ENCODE peak calls at places on chromosomes 11 and 22, in nine cellular contexts. V is GM23248; A is kidney glomerular epithelial cell; Q is pons; J is anterior cingulate cortex; O is CD4-positive, alpha-beta T cell; L is cardiac fibroblast; P is uterus; W is stimulated activated CD4-positive, alpha-beta T cell treated with anti-CD3 and anti-CD28 coated beads, Interleukin-15, amount 100 ng/mL, for 48 hours. D is an unnamed sample.

GRCh38 chr11:95081412-95081811 is 8.2 kb upstream of the ENDOD1 start:
- DNase-seq in J (peak; percentile 76), O (no peak), A (no peak), P (peak; percentile 41), V (no peak), W (no peak), L (peak; percentile 45), Q (peak; percentile 92), D (no peak)

GRCh38 chr11:127618721-127619120 is 618.2 kb upstream of the KIRREL3 start:
- DNase-seq in L (no peak), A (no peak), W (no peak), O (no peak), J (no peak), P (no peak), Q (no peak), V (no peak), D (no peak)

GRCh38 chr22:27880778-27881394 is 38.2 kb downstream of the PITPNB start:
- DNase-seq in V (peak; percentile 76), O (no peak), L (peak; percentile 87), A (peak; percentile 63), J (peak; percentile 13), Q (peak; percentile 96), W (no peak), P (peak; percentile 72), D (no peak)

GRCh38 chr11:76759092-76759491 is 24.1 kb upstream of the TSKU start:
- DNase-seq in J (no peak), A (no peak), V (no peak), L (no peak), P (no peak), W (no peak), O (no peak), Q (no peak), D (no peak)

GRCh38 chr11:1458340-1459218 is 28.0 kb downstream of the MOB2 start:
- DNase-seq in J (peak; percentile 53), A (no peak), Q (peak; percentile 10), P (peak; percentile 91), V (peak; percentile 50), O (no peak), L (peak; percentile 53), W (no peak), D (no peak)

GRCh38 chr11:30459821-30460220 is 126.3 kb downstream of the MPPED2 start:
- DNase-seq in O (no peak), W (no peak), P (no peak), A (no peak), Q (no peak), J (no peak), V (no peak), L (no peak), D (no peak)

GRCh38 chr11:128054323-128054910 is 532.9 kb downstream of the ETS1 start:
- DNase-seq in V (peak; percentile 79), Q (no peak), W (no peak), P (no peak), L (no peak), A (no peak), J (no peak), O (no peak), D (no peak)

GRCh38 chr11:25927391-25927790 is 404.5 kb upstream of the ANO3 start:
- DNase-seq in J (no peak), O (no peak), Q (no peak), W (no peak), A (peak; percentile 8), P (no peak), L (peak; percentile 3), V (no peak), D (no peak)

GRCh38 chr22:29039148-29039547 is 22.5 kb downstream of the C22orf31 start:
- DNase-seq in J (no peak), W (no peak), A (no peak), P (no peak), V (no peak), L (no peak), Q (no peak), O (no peak), D (no peak)

GRCh38 chr22:35870517-35871275 is 153.0 kb downstream of the APOL5 start:
- DNase-seq in W (no peak), O (no peak), Q (peak; percentile 9), L (no peak), V (no peak), A (no peak), P (no peak), J (no peak), D (no peak)

GRCh38 chr11:6298605-6299004 is 21.7 kb downstream of the CAVIN3 start:
- DNase-seq in Q (no peak), J (no peak), P (no peak), W (no peak), A (no peak), L (peak; percentile 58), V (peak; percentile 64), O (no peak), D (no peak)

GRCh38 chr22:41856484-41856883 is 23.6 kb downstream of the SREBF2 start:
- DNase-seq in V (no peak), P (no peak), L (no peak), Q (no peak), O (no peak), A (no peak), W (no peak), J (no peak), D (no peak)

GRCh38 chr11:9613830-9614762 is 40.6 kb downstream of the WEE1 start:
- DNase-seq in W (peak; percentile 93), J (peak; percentile 76), A (peak; percentile 69), Q (peak; percentile 73), P (peak; percentile 79), O (peak; percentile 79), V (peak; percentile 91), L (peak; percentile 82), D (peak; percentile 83)

GRCh38 chr22:28989035-28989464 is 72.6 kb downstream of the C22orf31 start:
- DNase-seq in L (no peak), Q (no peak), J (peak; percentile 24), P (peak; percentile 69), O (no peak), V (peak; percentile 11), W (peak; percentile 22), A (peak; percentile 79), D (no peak)

GRCh38 chr11:47047972-47048371 is 111.4 kb downstream of the CSTPP1 start:
- DNase-seq in W (no peak), O (no peak), P (no peak), J (no peak), V (no peak), L (no peak), Q (no peak), A (no peak), D (no peak)

GRCh38 chr11:121152764-121153163 is 51.7 kb downstream of the TECTA start:
- DNase-seq in Q (no peak), P (no peak), W (no peak), J (no peak), V (no peak), A (no peak), O (no peak), L (no peak), D (no peak)

GRCh38 chr11:78920329-78920728 is 345.7 kb upstream of the NARS2 start:
- DNase-seq in L (no peak), J (no peak), V (no peak), Q (no peak), P (no peak), A (no peak), O (no peak), W (no peak), D (no peak)

GRCh38 chr11:30431127-30431814 is 108.4 kb downstream of the ARL14EP start:
- DNase-seq in W (no peak), O (no peak), Q (no peak), L (no peak), V (no peak), A (no peak), J (no peak), P (no peak), D (no peak)

GRCh38 chr11:69190796-69191536 is 35.2 kb downstream of the SMIM38 start:
- DNase-seq in J (no peak), P (no peak), A (no peak), O (no peak), V (no peak), W (no peak), L (no peak), Q (no peak), D (no peak)

GRCh38 chr11:35943761-35944502 is at the start of gene LDLRAD3:
- DNase-seq in A (peak; percentile 53), P (peak; percentile 80), J (peak; percentile 56), O (no peak), V (peak; percentile 90), L (peak; percentile 93), W (peak; percentile 23), Q (peak; percentile 73), D (peak; percentile 46)

GRCh38 chr11:117210620-117211019 is 11.4 kb downstream of the TAGLN start:
- DNase-seq in O (no peak), L (no peak), P (no peak), A (no peak), J (no peak), V (no peak), Q (no peak), W (no peak), D (no peak)

GRCh38 chr11:135075740-135076139 is 663.7 kb upstream of the B3GAT1 start:
- DNase-seq in P (peak; percentile 55), J (no peak), Q (no peak), V (peak; percentile 57), W (peak; percentile 63), A (no peak), O (peak; percentile 41), L (peak; percentile 17), D (peak; percentile 40)

GRCh38 chr11:35260342-35260985 is 121.5 kb downstream of the CD44 start:
- DNase-seq in A (no peak), P (no peak), L (peak; percentile 79), V (peak; percentile 93), O (no peak), Q (no peak), W (no peak), J (no peak), D (no peak)

GRCh38 chr11:2789791-2790580 is 90.2 kb upstream of the KCNQ1OT1 start:
- DNase-seq in Q (no peak), A (no peak), P (peak; percentile 17), O (no peak), J (no peak), V (no peak), L (no peak), W (no peak), D (peak; percentile 7)

D was measured in omental fat pad.